ENCODE peak calls at places on chromosomes 3 and 15, in four cellular contexts. S is endodermal cell, I is GM20000, B is uterus. V is an unnamed sample.
A peak's percentile ranks its signal among the peaks of the same experiment; 100 is the strongest.

GRCh38 chr15:45274636-45275035 is 22.6 kb downstream of the SLC28A2 start:
- DNase-seq in B (no peak), I (no peak), S (no peak), V (no peak)

GRCh38 chr3:112653209-112653871 is 12.4 kb upstream of the CCDC80 start:
- DNase-seq in B (no peak), S (no peak), I (no peak), V (no peak)

GRCh38 chr3:169041677-169042171 is 621.8 kb downstream of the MECOM start:
- DNase-seq in I (no peak), S (no peak), B (no peak), V (no peak)

GRCh38 chr3:172135766-172136729 is 96.7 kb downstream of the FNDC3B start:
- DNase-seq in I (no peak), B (no peak), S (no peak), V (no peak)

GRCh38 chr15:34490421-34491193 is 53.0 kb upstream of the GOLGA8A start:
- DNase-seq in B (no peak), I (no peak), S (peak; percentile 86), V (no peak)

GRCh38 chr3:132418916-132419315 is 1.6 kb downstream of the DNAJC13 start:
- DNase-seq in S (no peak), B (no peak), I (no peak), V (no peak)

GRCh38 chr15:64634576-64635485 is 140.6 kb downstream of the RBPMS2 start:
- DNase-seq in B (no peak), S (peak; percentile 94), I (no peak), V (peak; percentile 40)

GRCh38 chr3:155778441-155778840 is 27.6 kb downstream of the C3orf33 start:
- DNase-seq in S (no peak), B (no peak), I (no peak), V (no peak)

GRCh38 chr15:100918690-100919480 is at the start of gene LRRK1:
- DNase-seq in S (peak; percentile 72), I (peak; percentile 82), B (peak; percentile 43), V (peak; percentile 34)

GRCh38 chr3:196774191-196774820 is 34.6 kb downstream of the PAK2 start:
- DNase-seq in I (no peak), S (no peak), B (no peak), V (no peak)

GRCh38 chr3:99710094-99710493 is 71.7 kb downstream of the COL8A1 start:
- DNase-seq in B (no peak), I (no peak), S (no peak), V (no peak)

GRCh38 chr3:148873270-148873927 is 8.3 kb downstream of the CPA3 start:
- DNase-seq in S (no peak), I (no peak), B (no peak), V (no peak)

GRCh38 chr15:44034334-44034733 is 160.7 kb downstream of the FRMD5 start:
- DNase-seq in I (no peak), B (no peak), S (no peak), V (no peak)

GRCh38 chr15:90620379-90621134 is 90.8 kb downstream of the CRTC3 start:
- DNase-seq in S (no peak), I (peak; percentile 83), B (no peak), V (no peak)

GRCh38 chr3:99789322-99789721 is 28.3 kb upstream of the CMSS1 start:
- DNase-seq in I (peak; percentile 39), S (peak; percentile 55), B (no peak), V (peak; percentile 32)

GRCh38 chr3:11698326-11699082 is 54.8 kb upstream of the VGLL4 start:
- DNase-seq in S (no peak), I (no peak), B (no peak), V (no peak)

GRCh38 chr3:94293793-94294195 is 230.9 kb downstream of the NSUN3 start:
- DNase-seq in S (no peak), B (no peak), I (no peak), V (no peak)

GRCh38 chr15:65372787-65373067 is 5.1 kb downstream of the IGDCC3 start:
- DNase-seq in I (no peak), B (no peak), S (no peak), V (peak; percentile 68)

GRCh38 chr3:25043181-25043580 is 384.9 kb upstream of the RARB start:
- DNase-seq in B (no peak), S (no peak), I (no peak), V (no peak)

GRCh38 chr3:96719921-96720320 is 94.5 kb upstream of the EPHA6 start:
- DNase-seq in I (no peak), B (no peak), S (no peak), V (no peak)

DNA sequence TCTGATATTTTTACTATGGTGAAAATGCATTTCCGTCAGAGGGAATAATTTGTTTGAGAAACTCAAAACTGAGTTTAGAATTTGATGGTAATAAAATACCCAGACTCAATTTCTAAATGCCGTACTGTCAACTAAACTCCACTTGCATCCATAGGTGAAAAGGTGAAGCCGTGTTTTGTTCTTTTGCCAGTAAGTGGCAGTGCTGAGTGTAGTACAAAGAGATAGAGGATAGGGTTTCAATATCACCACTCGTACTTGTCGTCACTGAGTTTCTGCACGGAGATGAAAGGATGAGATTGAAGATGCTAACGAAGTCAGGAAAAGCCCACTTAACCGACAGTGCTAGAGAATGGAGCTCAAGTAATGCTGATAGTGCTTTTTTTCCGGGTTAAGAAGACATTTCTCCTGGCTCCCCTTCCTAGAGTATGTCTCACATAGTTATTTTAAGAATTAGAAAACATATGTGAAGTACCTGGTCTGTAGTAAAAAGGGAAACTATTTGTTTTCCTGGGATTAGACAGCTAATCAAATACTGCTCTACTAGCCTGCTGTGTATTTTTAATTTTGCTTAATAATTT is 345.1 kb downstream of the IL5RA start:
- DNase-seq in I (peak; percentile 8), S (peak; percentile 63), B (no peak), V (no peak)
- TF ChIP-seq CTCF in I (no peak), S (peak; percentile 70), B (no peak), V (no peak)

GRCh38 chr15:67905628-67906027 is 65.8 kb upstream of the RNU6-1 start:
- DNase-seq in I (no peak), B (no peak), S (no peak), V (no peak)

GRCh38 chr15:67903708-67904107 is 63.9 kb upstream of the RNU6-1 start:
- DNase-seq in S (no peak), I (no peak), B (no peak), V (no peak)

GRCh38 chr15:67908756-67909155 is 68.9 kb upstream of the RNU6-1 start:
- DNase-seq in I (no peak), S (peak; percentile 10), B (no peak), V (no peak)

GRCh38 chr15:67907175-67907723 is 67.4 kb upstream of the RNU6-1 start:
- DNase-seq in B (no peak), I (no peak), S (peak; percentile 4), V (no peak)

GRCh38 chr15:67906382-67906781 is 66.5 kb upstream of the RNU6-1 start:
- DNase-seq in B (no peak), S (peak; percentile 36), I (no peak), V (no peak)
- TF ChIP-seq CTCF in B (no peak), S (peak; percentile 70), I (no peak), V (no peak)

DNA sequence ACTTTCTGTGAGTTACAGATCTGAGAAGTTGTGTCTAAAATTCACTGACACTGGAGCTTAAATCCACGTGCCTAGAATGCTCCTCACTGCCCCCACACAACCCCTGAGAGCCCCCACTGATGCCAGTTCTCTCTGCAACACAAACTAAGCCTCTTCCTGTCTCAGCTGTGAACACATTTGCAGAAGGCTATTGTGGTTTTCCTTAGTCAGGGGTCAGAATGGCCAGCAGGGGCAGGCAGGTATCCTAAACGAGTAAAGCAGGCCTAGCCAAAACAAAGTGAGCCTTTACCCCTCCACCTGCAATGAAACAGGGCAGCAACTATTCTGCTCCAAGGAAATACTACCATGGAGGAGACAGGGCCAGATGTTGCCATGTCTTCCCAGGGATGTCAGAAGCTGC is 78.6 kb downstream of the FHIT start:
- DNase-seq in S (peak; percentile 81), I (peak; percentile 21), B (no peak), V (no peak)
- TF ChIP-seq CTCF in S (peak; percentile 81), I (peak; percentile 32), B (no peak), V (no peak)

DNA sequence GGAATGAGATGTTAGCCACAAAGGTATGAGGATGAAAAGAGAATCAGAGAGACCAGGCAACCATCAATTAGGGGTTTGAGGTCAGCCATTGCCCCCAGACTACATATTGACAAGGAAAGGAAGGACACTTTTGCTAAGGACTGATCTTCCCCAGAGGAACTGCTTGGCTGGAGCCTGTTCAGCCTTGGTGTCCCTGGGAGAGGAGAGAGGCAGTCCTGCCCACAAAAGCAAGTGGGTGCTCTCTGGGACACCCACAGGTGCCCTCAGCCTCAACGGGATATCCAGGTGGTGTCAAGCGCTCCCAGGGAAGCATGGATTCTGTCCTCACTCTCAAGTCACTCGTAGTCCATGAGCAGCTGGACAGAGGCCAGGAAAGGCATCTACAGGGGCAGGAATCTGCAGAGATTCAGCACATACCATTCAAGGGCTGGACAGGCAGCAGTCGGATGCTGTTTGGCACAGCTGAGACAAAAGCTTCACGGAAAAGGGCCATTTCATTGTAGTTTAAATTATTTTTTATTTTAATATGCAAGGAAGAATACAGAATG is 166.2 kb downstream of the UACA start:
- DNase-seq in S (no peak), I (no peak), B (no peak), V (no peak)
- TF ChIP-seq CTCF in S (no peak), I (no peak), B (no peak), V (no peak)

DNA sequence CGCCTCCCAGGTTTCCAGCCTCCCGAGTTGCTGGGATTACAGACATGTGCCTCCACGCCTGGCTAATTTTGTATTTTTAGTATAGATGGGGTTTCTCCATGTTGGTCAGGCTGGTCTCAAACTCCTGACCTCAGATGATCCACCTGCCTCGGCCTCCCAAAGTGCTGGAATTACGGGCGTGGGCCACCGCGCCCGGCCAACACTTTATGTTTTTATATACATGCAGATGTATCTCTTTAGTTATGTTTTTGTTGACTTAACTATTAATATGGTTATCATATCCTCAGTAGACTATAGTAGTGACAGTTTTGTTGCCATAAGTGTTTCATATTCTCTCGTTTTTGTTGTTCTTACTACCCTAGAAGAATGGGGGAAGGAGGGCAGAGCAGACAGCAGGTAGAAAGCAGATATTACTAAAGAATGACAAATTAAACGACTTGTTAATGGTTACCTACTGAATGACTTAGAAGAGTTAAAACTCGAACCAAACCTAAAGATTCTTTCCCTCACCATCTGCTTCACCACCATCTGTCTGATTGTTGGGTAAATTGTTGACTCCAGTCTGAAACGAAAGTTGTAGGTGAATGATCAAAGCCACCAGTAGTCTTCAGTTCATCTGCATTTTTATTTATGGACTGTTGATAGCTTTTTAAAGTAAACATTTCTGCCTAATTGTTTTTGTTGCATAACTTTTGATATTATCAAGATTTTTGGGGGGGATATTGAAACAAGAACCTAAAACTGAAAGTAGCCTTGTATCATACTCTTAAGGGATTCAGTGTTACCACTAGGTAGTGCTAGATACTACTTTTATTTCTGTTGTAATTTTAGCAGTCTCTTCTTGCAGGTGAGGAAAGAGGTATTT is 89.3 kb downstream of the RASA2 start:
- DNase-seq in B (no peak), S (no peak), I (peak; percentile 36), V (no peak)
- TF ChIP-seq CTCF in B (peak; percentile 29), S (peak; percentile 77), I (peak; percentile 15), V (peak; percentile 34)

DNA sequence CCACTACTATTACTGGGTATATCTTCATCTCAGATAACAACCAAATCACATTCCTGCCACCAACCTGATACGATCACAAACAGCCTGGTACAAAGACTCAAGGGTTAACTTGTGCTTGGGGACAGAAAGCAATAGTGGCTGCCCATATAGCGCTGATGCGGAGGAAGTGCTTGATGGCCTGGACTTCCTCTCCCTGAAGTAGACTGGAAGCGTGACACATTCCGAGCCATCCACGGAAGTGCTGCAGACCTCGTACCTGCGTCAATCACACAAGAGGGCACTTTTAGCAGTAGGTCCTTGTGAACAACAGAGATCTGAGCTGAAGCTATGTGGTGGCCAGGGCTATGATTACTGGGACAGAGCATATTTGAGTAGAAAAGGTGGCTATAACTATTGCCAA is 17.3 kb upstream of the C3orf62 start:
- DNase-seq in B (no peak), I (no peak), S (no peak), V (no peak)
- TF ChIP-seq CTCF in B (no peak), I (no peak), S (no peak), V (no peak)

V was measured in glutamatergic neuron.